ENCODE peak calls at places on chromosomes 13 and 19, in eight cellular contexts. L, R, P, M, X, G, U and K are unnamed samples.

GRCh38 chr13:94968040-94968756 is 255.9 kb upstream of the SOX21 start:
- DNase-seq in L (no peak), R (no peak), P (no peak), M (peak), X (no peak), G (peak), U (no peak), K (no peak)

GRCh38 chr19:3868770-3869456 is at the start of gene ZFR2:
- DNase-seq in L (no peak), R (no peak), P (no peak), M (peak), X (no peak), G (peak), U (no peak), K (no peak)

GRCh38 chr13:48412881-48413351 is at the start of gene LPAR6:
- DNase-seq in L (no peak), R (no peak), P (no peak), M (no peak), X (peak), G (no peak), U (peak), K (no peak)

GRCh38 chr13:113573065-113573464 is 11.5 kb upstream of the TFDP1 start:
- DNase-seq in L (peak), R (no peak), P (peak), M (no peak), X (no peak), G (no peak), U (no peak), K (no peak)

GRCh38 chr19:2043864-2044708 is 7.0 kb downstream of the MKNK2 start:
- DNase-seq in L (no peak), R (no peak), P (no peak), M (no peak), X (no peak), G (no peak), U (no peak), K (peak)

GRCh38 chr19:14683439-14683838 is 6.4 kb upstream of the ZNF333 start:
- DNase-seq in L (no peak), R (no peak), P (no peak), M (no peak), X (no peak), G (no peak), U (no peak), K (no peak)

GRCh38 chr13:113968463-113969310 is 5.2 kb downstream of the C13orf46 start:
- DNase-seq in L (no peak), R (no peak), P (no peak), M (peak), X (no peak), G (no peak), U (no peak), K (no peak)

GRCh38 chr13:20405691-20406090 is 120.0 kb downstream of the CRYL1 start:
- DNase-seq in L (no peak), R (no peak), P (no peak), M (no peak), X (no peak), G (no peak), U (no peak), K (no peak)

GRCh38 chr13:40653558-40654318 is 12.7 kb downstream of the FOXO1 start:
- DNase-seq in L (no peak), R (no peak), P (no peak), M (no peak), X (no peak), G (no peak), U (no peak), K (no peak)

GRCh38 chr19:30428856-30429255 is 56.7 kb downstream of the ZNF536 start:
- DNase-seq in L (no peak), R (no peak), P (no peak), M (no peak), X (no peak), G (no peak), U (no peak), K (no peak)

GRCh38 chr19:12828494-12828893 is 5.9 kb downstream of the RTBDN start:
- DNase-seq in L (no peak), R (no peak), P (peak), M (no peak), X (peak), G (no peak), U (no peak), K (peak)